ENCODE peak calls at places on chromosomes 16 and 17, in four cellular contexts. O is WTC11, I is K562, R is HepG2. E is an unnamed sample.

GRCh38 chr16:88649924-88650748 is 717 bp downstream of the CYBA start:
- DNase-seq in O (peak; percentile 46), R (peak; percentile 43), I (peak; percentile 72), E (peak; percentile 71)

GRCh38 chr17:78006338-78006737 is 47.8 kb downstream of the TNRC6C start:
- DNase-seq in R (no peak), O (no peak), I (no peak), E (no peak)

GRCh38 chr17:59786536-59787319 is 79.3 kb downstream of the VMP1 start:
- DNase-seq in R (peak; percentile 100), I (peak; percentile 70), O (no peak), E (peak; percentile 32)

GRCh38 chr17:49996495-49997255 is 1.7 kb upstream of the DLX3 start:
- DNase-seq in R (no peak), O (peak; percentile 80), I (peak; percentile 81), E (peak; percentile 95)

GRCh38 chr17:17098426-17099035 is 56.3 kb downstream of the MPRIP start:
- DNase-seq in I (no peak), O (no peak), R (no peak), E (no peak)

GRCh38 chr16:88548131-88548874 is 21.9 kb upstream of the ZC3H18 start:
- DNase-seq in O (no peak), R (no peak), I (no peak), E (peak; percentile 37)

GRCh38 chr16:19184823-19185509 is 16.9 kb downstream of the SYT17 start:
- DNase-seq in I (no peak), R (no peak), O (peak; percentile 36), E (no peak)

GRCh38 chr17:17391575-17392370 is 85.0 kb upstream of the MED9 start:
- DNase-seq in I (no peak), O (no peak), R (no peak), E (no peak)

GRCh38 chr16:55018881-55019280 is 88.2 kb downstream of the IRX5 start:
- DNase-seq in I (no peak), R (no peak), O (no peak), E (no peak)

GRCh38 chr16:2205967-2206313 is 686 bp downstream of the MLST8 start:
- DNase-seq in O (no peak), R (no peak), I (no peak), E (peak; percentile 75)

GRCh38 chr17:44314869-44315661 is 6.7 kb downstream of the RUNDC3A start:
- DNase-seq in O (peak; percentile 76), I (peak; percentile 62), R (no peak), E (peak; percentile 25)

GRCh38 chr17:80460286-80460881 is 16.0 kb downstream of the NPTX1 start:
- DNase-seq in I (no peak), R (no peak), O (no peak), E (no peak)
- TF ChIP-seq FOXJ3 in I (no peak), R (no peak), O (no peak), E (no peak)

GRCh38 chr16:27698266-27698665 is 148.3 kb downstream of the KATNIP start:
- DNase-seq in O (peak; percentile 94), I (peak; percentile 47), R (no peak), E (no peak)
- TF ChIP-seq FOXJ3 in O (no peak), I (no peak), R (no peak), E (no peak)

DNA sequence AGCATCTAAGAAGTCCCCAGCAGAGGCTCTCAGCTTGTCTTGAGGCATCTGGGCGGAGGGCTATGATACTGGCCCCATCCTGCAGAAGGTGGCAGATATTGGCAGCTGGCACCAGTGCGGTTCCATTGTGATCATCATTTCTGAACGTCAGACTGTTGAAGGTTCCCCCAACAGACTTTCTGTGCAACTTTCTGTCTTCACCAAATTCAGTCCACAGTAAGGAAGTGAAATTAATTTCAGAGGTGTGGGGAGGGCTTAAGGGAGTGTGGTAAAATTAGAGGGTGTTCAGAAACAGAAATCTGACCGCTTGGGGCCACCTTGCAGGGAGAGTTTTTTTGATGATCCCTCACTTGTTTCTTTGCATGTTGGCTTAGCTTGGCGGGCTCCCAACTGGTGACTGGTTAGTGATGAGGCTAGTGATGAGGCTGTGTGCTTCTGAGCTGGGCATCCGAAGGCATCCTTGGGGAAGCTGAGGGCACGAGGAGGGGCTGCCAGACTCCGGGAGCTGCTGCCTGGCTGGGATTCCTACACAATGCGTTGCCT is at the start of gene CIITA:
- DNase-seq in O (no peak), R (no peak), I (no peak), E (no peak)
- TF ChIP-seq FOXJ3 in O (no peak), R (no peak), I (no peak), E (no peak)

GRCh38 chr17:62804025-62804424 is 4.1 kb downstream of the MARCHF10 start:
- DNase-seq in O (no peak), R (no peak), I (no peak), E (no peak)
- TF ChIP-seq FOXJ3 in O (no peak), R (no peak), I (no peak), E (no peak)

GRCh38 chr16:84270071-84270470 is 24.6 kb upstream of the WFDC1 start:
- DNase-seq in R (no peak), O (no peak), I (no peak), E (no peak)

GRCh38 chr16:84272740-84273320 is 21.8 kb upstream of the WFDC1 start:
- DNase-seq in I (no peak), O (no peak), R (no peak), E (no peak)

GRCh38 chr16:84270531-84270930 is 24.1 kb upstream of the WFDC1 start:
- DNase-seq in R (no peak), O (no peak), I (no peak), E (no peak)

GRCh38 chr16:84271037-84271436 is 23.6 kb upstream of the WFDC1 start:
- DNase-seq in I (no peak), O (no peak), R (no peak), E (no peak)

GRCh38 chr16:84271866-84272265 is 22.8 kb upstream of the WFDC1 start:
- DNase-seq in I (no peak), R (no peak), O (no peak), E (no peak)
- TF ChIP-seq FOXJ3 in I (no peak), R (no peak), O (no peak), E (no peak)

E was measured in SK-N-SH.